ENCODE peak calls at places on chromosomes 11 and 22, in eight cellular contexts. S is PC-9; J is left lung; I is colonic mucosa; G is CD8-positive, alpha-beta memory T cell; V is MG63; Q is Caco-2; O is IMR-90. F is an unnamed sample. For H3K36me3 and H3K27me3, the result is how much of the 10 kb centered on the place peaks cover.

GRCh38 chr11:46535688-46536087 is 58.1 kb downstream of the AMBRA1 start:
- DNase-seq in V (no peak), S (no peak), O (no peak), G (no peak), Q (no peak), J (no peak), I (no peak), F (no peak)

GRCh38 chr22:23533328-23533762 is 46.7 kb downstream of the IGLL1 start:
- DNase-seq in Q (peak), I (no peak), J (peak), S (no peak), V (no peak), G (no peak), O (peak), F (peak)

GRCh38 chr22:35021166-35021565 is 44.8 kb upstream of the ISX start:
- DNase-seq in O (no peak), V (no peak), Q (peak), I (peak), J (no peak), S (no peak), G (no peak), F (no peak)

GRCh38 chr11:26297179-26297970 is 34.6 kb upstream of the ANO3 start:
- DNase-seq in V (peak), J (no peak), S (peak), G (no peak), Q (peak), O (peak), I (no peak), F (peak)

GRCh38 chr11:5719703-5720495 is 16.3 kb upstream of the OR56B1 start:
- DNase-seq in O (no peak), V (no peak), Q (no peak), I (no peak), J (no peak), G (no peak), S (no peak), F (no peak)

GRCh38 chr11:31940396-31941037 is 129.4 kb upstream of the PAX6 start:
- DNase-seq in O (peak), Q (no peak), V (no peak), I (no peak), J (no peak), G (no peak), S (no peak), F (no peak)

GRCh38 chr11:12420706-12421105 is 43.3 kb downstream of the PARVA start:
- DNase-seq in Q (no peak), I (no peak), V (no peak), S (no peak), O (no peak), J (no peak), G (no peak), F (no peak)

GRCh38 chr22:39661842-39662676 is 91.5 kb downstream of the CACNA1I start:
- DNase-seq in S (no peak), I (peak), Q (peak), O (no peak), V (no peak), J (no peak), G (peak), F (peak)

GRCh38 chr22:38177926-38178604 is 3.6 kb downstream of the PLA2G6 start:
- DNase-seq in Q (peak), O (peak), V (peak), S (peak), I (peak), J (no peak), G (no peak), F (peak)

DNA sequence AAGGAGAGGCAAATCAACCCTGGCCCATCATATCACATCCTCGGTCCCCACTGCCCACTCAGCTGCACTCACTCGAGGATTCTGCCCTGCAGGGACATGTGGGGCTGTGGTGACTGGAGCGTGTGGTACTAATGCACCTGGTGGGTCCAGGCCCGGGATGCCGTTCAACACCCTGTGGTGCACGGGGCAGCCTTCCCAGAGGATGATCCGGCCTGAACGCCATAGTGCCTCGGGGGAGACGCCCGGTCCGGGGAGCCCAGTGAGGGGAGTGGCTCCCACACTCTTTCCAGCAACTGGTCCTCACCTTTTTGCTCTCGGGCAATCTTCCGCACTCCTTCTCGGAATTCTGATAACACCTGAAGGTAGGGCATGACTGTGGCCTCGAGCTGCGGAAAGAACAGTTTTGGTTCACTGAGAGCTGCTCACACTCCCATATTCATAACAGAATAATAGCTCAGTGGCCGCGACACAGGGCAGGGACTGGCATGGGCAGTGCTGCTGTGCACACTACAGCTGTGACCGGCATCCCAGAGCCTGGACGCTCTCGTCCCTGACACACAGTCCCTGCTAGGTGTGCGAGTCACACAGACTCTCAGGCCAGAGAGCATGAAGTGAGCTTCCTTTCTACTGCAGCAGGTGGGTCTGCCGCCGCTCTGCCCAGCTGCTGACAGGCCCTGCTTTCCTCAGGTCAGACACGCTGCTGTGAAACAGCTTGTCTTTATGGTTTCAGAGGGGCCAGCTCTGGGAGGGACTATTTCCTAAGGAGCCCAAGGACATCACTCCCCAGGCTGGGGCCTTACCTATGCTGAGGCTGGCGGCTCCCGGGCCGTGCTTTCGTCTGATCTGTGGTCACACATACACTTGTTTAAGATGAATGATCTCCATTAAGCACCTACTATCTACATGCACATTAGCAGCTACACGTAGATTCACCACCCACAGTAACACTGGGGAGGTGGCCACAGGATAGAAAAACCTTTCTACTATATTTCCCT is 20.1 kb upstream of the NAP1L4 start:
- DNase-seq in O (no peak), I (no peak), Q (no peak), J (no peak), S (no peak), G (no peak), V (no peak), F (no peak)
- H3K36me3 ChIP-seq in O (half or more), I (under half), Q (under half), J (under half), S (under half), G (under half), V (under half), F (under half)

DNA sequence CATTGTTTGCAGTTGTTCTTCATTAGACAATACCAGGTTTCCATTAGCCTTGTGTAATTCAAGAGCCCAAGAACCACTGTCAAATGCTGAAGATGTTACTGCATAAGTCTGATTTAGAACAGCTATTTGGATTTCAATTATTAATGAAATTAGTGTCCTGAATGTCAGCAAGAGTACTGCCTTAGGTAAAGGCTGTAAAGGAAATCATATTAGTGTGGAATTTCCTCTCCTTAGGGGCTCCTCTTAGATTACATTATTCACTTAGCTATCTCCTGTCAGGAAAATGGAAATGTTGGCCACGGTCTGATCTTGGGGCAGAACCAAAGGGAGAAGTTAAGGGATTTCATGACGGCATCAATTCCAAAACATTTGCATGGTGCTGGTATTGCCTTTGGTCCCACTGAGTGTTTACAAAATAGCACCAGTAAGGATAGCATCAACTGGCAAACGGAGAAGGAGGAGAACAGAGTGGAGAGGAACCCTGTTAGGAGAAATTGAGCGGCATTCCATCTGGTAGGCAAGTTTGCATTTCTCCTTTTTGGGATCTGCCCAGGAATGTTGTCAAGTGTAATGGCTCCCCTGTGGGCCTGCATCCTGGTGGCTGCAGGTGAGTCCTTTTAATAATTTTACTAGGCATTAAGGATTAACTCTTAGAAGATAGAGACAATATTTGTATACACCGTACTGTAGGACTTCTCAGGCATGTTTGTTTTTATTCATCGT is at the start of gene HTR3B:
- DNase-seq in I (no peak), G (no peak), Q (no peak), O (no peak), S (no peak), J (no peak), V (no peak), F (no peak)
- H3K27me3 ChIP-seq in I (under half), G (under half), Q (under half), O (under half), S (half or more), J (under half), V (half or more), F (under half)

DNA sequence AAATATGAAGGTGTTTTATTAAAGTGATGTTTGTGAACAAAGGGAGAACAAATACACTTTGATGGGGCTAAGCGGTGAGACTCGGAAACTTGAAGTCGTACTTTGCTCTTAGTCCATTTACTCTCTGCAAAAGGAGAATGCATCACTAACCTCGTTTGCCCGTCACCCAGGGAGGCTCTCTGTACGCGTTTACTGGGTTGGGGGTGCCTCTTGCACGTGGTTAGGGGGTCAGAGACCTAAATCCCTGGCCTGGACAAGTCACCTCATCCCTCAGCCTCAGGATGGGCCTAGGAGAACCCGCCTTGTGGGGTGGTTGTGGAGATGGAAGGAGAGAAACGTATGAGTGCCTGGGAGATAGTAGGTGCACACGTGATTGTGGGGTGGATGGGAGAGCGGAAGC is 803 bp upstream of the IFT27 start:
- DNase-seq in J (no peak), S (no peak), I (peak), V (no peak), Q (no peak), O (no peak), G (no peak), F (no peak)
- H3K4me3 ChIP-seq in J (no peak), S (peak), I (peak), V (peak), Q (peak), O (peak), G (peak), F (no peak)

GRCh38 chr11:75162954-75163353 is 12.0 kb downstream of the SLCO2B1 start:
- DNase-seq in Q (no peak), G (no peak), O (no peak), S (no peak), J (no peak), I (no peak), V (no peak), F (no peak)
- H3K36me3 ChIP-seq in Q (under half), G (under half), O (under half), S (under half), J (under half), I (under half), V (under half), F (under half)

GRCh38 chr11:129608711-129609110 is 206.9 kb upstream of the TMEM45B start:
- DNase-seq in G (no peak), I (no peak), Q (no peak), O (no peak), J (no peak), V (peak), S (no peak), F (no peak)

GRCh38 chr11:129610125-129610524 is 205.5 kb upstream of the TMEM45B start:
- DNase-seq in G (no peak), I (no peak), V (no peak), J (no peak), O (no peak), S (no peak), Q (no peak), F (no peak)

GRCh38 chr11:129610545-129610944 is 205.1 kb upstream of the TMEM45B start:
- DNase-seq in Q (no peak), I (no peak), V (no peak), J (no peak), G (no peak), O (no peak), S (no peak), F (no peak)

DNA sequence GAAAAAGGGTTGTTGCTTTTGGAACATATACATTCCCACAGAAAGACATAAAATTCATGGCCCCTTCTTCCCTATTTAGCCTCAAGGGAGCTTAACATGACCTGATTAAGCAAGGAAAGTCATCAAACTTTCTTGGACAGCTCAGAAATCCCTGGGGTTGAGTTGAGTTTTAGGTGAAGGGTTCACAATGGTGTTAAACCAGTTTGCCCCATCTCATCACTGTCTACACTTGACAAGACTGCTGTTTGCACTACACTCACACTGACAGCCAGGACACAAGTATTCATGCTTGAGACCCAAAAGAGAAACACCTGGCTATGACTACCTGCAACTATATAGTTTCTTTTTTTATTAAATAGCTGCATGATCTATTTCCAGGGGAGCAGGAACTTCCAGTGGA is 209.8 kb upstream of the TMEM45B start:
- DNase-seq in Q (no peak), O (no peak), G (no peak), S (peak), J (no peak), V (no peak), I (no peak), F (no peak)
- H3K27me3 ChIP-seq in Q (under half), O (under half), G (under half), S (under half), J (under half), V (under half), I (under half), F (under half)

GRCh38 chr11:61889831-61890230 is 1.5 kb downstream of the FADS3 start:
- DNase-seq in V (no peak), S (no peak), Q (no peak), I (no peak), J (no peak), O (no peak), G (no peak), F (peak)
- H3K4me3 ChIP-seq in V (no peak), S (peak), Q (no peak), I (no peak), J (no peak), O (peak), G (no peak), F (no peak)

DNA sequence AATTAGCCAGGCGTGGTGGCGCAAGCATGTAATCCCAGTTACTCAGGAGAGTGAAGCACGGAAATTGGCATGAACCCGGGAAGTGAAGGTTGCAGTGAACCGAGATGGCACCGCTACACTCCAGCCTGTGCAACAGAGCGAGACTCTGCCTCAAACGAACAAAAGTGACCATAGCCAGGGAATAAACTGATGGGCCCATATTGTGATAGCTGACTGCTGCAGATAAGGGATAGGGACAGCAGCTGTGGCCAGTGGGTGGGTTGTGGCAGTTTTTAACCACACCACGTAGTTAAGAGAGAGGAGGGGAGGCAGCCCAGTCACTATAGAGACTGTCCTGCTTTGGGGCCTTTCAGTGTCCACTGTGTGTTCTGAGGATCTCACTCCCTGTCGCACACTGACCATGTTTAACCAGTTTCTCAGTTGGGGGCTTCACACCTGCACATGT is 58.9 kb downstream of the PISD start:
- DNase-seq in V (no peak), O (no peak), S (no peak), G (no peak), Q (no peak), J (no peak), I (no peak), F (no peak)
- H3K36me3 ChIP-seq in V (under half), O (under half), S (under half), G (under half), Q (under half), J (under half), I (under half), F (under half)

GRCh38 chr11:123360267-123360936 is 69.7 kb upstream of the GRAMD1B start:
- DNase-seq in S (no peak), G (no peak), Q (no peak), O (no peak), I (no peak), V (no peak), J (no peak), F (no peak)
- H3K27me3 ChIP-seq in S (under half), G (under half), Q (under half), O (half or more), I (under half), V (under half), J (half or more), F (under half)

GRCh38 chr11:827861-828167 is at the start of gene CRACR2B:
- DNase-seq in O (no peak), I (peak), G (no peak), J (no peak), V (no peak), S (no peak), Q (no peak), F (no peak)
- H3K4me3 ChIP-seq in O (no peak), I (peak), G (peak), J (peak), V (no peak), S (peak), Q (peak), F (peak)

GRCh38 chr22:50574383-50574755 is 3.9 kb downstream of the CPT1B start:
- DNase-seq in I (no peak), V (no peak), O (no peak), Q (no peak), J (no peak), G (no peak), S (no peak), F (no peak)
- H3K36me3 ChIP-seq in I (under half), V (under half), O (under half), Q (under half), J (under half), G (under half), S (under half), F (under half)